ENCODE peak calls at places on chromosomes 16 and 17, in four cellular contexts. I is cardiac muscle cell, C is Panc1, U is AG04450. N is an unnamed sample.

GRCh38 chr17:42814633-42815399 is 9.3 kb downstream of the BECN1 start:
- DNase-seq in I (peak), C (no peak), U (no peak), N (no peak)

GRCh38 chr17:34370997-34371395 is 8.0 kb upstream of the CCL1 start:
- DNase-seq in I (no peak), C (no peak), U (no peak), N (no peak)

GRCh38 chr17:43877031-43877430 is 30.1 kb downstream of the CD300LG start:
- DNase-seq in I (no peak), C (no peak), U (no peak), N (no peak)

GRCh38 chr16:81567987-81568748 is 123.6 kb downstream of the CMIP start:
- DNase-seq in I (peak), C (no peak), U (no peak), N (no peak)

GRCh38 chr17:59427996-59428395 is 96.5 kb downstream of the YPEL2 start:
- DNase-seq in I (peak), C (no peak), U (no peak), N (no peak)

GRCh38 chr17:45020354-45021138 is 30.9 kb downstream of the DCAKD start:
- DNase-seq in I (peak), C (no peak), U (no peak), N (peak)

GRCh38 chr17:10875411-10875810 is 37.5 kb upstream of the PIRT start:
- DNase-seq in I (peak), C (no peak), U (no peak), N (peak)

GRCh38 chr17:49290690-49291326 is 60.2 kb upstream of the PHOSPHO1 start:
- DNase-seq in I (peak), C (peak), U (no peak), N (peak)

GRCh38 chr16:67248401-67249177 is at the start of gene SLC9A5:
- DNase-seq in I (no peak), C (no peak), U (no peak), N (no peak)

DNA sequence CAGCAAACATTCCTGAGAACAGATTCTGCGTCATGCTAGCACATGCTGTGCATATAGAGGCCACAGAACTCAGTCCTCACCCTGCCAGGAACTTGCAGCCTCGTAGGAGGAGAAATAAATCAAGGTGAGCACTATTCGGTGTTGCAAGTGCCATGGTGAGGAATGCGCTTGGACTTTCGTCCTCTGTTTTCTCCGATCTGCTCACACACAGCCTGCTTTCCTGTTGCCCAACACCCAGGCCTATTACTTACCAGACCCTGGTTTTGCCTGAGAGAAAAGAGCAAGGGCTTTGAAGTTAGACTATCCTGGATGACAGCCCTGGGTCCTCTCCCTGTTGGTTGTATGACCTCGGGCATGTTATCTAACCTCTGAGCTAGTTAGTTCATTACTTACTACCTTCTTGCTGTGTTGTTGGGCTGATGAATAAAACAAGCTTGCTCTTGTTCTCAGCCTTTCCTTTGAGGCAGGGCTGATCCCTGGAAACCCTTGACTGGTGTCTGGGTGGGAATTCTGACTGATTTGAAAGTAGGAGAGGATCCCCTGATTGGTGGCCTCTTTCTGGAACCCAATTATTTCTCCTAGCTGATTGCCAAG is 2.9 kb downstream of the ACSF2 start:
- DNase-seq in I (no peak), C (no peak), U (no peak), N (no peak)
- H3K27ac ChIP-seq in I (peak), C (no peak), U (no peak), N (no peak)

GRCh38 chr17:76270127-76270592 is 5.0 kb downstream of the UBALD2 start:
- DNase-seq in I (no peak), C (no peak), U (no peak), N (no peak)
- H3K27ac ChIP-seq in I (peak), C (no peak), U (no peak), N (no peak)

DNA sequence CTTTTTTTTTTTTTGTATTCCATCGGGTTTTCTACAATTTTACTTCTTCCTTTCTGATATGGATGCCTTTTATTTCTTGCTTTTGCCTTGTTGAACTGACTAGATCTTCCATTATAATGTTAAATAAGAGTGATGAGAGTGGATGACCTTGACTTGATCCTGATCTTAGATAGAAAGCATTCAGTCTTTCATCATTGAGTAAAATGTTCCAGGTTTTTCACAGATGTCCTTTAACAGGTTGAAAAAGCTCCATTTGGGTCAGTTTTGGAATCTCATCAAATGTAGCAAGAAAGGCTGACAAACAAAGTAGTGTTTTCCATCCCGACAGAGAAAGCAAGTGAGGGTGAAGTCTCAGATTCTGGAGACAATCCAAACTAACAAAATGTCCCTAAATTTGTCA is 27.2 kb upstream of the WIPI1 start:
- DNase-seq in I (no peak), C (no peak), U (no peak), N (no peak)
- H3K27ac ChIP-seq in I (no peak), C (no peak), U (no peak), N (peak)

DNA sequence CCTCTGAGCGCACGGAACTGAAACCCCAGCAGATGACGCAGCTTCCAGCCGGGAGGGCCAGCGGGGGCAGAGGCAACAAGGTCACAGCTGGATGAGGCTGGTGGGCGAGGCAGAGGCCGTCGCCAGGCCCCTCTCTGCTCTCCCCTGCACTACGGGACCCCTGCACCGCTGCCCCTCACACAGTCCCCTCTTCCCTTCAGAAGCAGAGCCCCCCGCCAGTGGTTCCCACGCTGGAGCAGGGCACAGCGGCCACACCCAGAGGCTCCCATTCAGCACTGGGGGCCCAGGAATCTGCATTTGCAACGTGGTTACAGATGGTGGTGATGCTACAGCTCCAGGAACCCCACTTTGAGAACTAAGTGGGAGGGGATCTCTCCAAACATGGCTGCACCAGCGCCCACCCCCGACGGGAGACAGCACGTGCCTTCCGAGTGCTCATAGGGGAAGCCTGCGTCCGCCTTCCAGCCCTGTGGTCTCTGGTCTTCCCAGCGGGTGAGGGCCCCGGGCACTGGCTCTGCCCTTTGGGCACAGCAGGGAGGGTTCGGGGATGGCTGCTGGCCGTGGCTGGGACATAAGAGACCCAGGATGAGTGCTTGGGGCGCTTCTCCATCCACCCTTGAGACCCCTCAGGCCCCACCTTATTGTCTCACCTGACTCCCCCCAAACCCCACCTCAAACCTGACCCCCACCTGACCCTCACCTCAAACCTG is 4.7 kb upstream of the RAB40B start:
- DNase-seq in I (no peak), C (no peak), U (no peak), N (no peak)
- H3K27ac ChIP-seq in I (no peak), C (no peak), U (no peak), N (no peak)

DNA sequence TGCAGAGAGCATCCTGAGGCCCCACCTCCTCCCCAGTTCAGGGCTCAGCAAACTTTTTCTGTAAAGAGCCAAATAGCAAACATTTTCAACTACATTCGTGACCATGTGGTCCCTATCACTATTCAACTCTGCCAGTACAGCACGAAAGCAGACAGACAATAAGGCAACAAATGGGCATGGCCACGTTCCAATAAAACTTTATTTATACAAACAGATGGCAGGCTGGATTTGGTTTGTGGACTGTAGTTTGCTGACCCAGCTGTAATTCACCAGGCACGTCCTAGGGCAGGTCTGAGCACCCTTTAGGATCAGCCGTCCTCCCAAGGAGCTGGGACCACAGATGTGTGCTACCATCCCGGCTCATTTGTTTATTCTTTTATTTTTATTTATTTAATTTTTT is 27.1 kb upstream of the GPRC5C start:
- DNase-seq in I (no peak), C (no peak), U (no peak), N (no peak)
- H3K27ac ChIP-seq in I (no peak), C (no peak), U (no peak), N (no peak)

GRCh38 chr16:2771496-2772402 is 5.3 kb downstream of the ELOB start:
- DNase-seq in I (no peak), C (no peak), U (no peak), N (no peak)
- H3K27ac ChIP-seq in I (peak), C (peak), U (peak), N (no peak)

DNA sequence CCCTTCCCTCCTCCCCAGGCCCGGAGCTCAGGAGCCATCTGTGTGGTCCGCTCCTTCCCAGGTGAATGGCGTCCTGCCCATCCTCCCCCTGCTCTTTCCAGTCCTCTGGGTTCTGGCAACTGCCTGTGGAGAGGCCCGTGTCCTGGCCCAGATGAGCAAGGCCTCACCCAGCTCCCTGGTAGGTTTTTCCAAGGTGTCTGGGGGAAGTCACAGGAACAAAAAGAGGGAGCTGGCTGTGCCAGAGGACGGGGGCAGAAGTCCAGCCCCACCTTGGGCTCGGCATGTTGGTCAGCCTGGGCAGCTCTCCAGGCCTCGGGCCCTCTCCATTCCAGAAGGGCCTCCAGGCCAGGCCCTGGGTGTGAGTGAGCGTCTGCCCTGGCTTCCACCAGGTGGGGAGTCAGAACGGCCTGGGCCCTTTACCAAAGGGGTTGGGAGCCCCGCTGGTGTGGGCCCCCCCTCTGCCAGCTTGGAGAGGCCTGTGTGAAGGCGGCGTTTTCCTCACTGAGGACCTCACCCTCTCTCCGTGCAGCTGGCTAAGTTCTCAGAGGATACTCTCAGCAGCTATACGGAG is 25.1 kb downstream of the CASKIN2 start:
- DNase-seq in I (no peak), C (no peak), U (no peak), N (no peak)
- H3K27ac ChIP-seq in I (no peak), C (no peak), U (no peak), N (no peak)

DNA sequence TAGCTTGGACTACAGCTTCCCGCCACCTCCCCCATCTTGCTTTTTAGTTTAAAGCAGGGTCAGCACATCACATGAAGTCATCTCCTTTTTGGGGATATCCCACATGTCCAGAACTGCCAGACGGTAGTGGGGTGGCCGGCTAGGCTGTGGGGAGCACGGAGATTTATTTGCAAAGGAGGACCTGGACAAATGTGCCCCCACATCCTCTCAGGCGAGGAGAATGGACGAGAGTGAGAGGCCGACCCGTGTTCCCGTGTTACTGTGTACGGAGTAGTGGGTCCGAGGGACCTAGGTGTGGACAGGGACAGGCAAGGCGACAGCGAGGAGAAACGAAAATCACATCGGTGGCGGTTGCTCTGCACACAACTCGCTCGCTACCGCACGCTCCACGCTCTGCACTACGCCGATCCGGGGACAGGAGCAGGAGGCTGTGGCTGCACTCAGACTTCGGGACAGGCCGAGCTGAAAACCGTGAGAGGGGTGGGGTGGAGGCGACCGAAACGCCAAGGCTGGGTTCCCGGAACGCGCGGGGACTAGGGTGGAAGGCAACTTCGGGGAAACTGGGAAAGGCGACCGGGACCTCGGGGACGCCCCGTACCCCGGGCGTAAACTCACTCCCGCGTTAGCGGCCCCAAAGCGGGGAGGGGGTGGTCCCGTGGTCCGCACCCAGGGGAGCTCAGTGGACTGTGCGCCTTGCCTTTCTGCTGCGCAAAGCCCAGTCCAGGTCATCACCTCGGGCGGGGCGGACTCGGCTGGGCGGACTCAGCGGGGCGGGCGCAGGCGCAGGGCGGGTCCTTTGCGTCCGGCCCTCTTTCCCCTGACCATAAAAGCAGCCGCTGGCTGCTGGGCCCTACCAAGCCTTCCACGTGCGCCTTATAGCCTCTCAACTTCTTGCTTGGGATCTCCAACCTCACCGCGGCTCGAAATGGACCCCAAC is at the start of gene MT1A:
- DNase-seq in I (peak), C (no peak), U (no peak), N (peak)
- H3K27ac ChIP-seq in I (no peak), C (peak), U (no peak), N (peak)

DNA sequence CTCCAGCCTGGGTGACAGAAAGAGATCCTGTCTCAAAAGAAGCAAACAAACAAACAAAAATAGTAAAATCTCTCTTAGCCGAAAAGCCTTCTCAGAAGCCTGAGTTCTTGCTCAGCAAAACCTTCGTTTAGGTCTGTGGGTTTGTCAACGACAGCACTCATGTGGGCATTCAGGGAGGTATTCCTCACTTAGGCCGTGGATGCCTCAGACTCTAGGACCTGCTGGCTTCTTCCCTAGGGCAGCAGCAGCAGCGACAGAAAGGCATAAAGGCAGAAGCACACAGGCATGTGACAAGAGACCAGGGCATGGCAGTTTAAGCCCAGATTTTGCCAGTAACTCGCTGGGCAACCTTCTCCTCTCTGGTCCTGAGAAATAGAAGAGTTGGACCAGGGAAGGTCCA is 17.1 kb upstream of the SLC39A11 start:
- DNase-seq in I (no peak), C (no peak), U (no peak), N (no peak)
- H3K27ac ChIP-seq in I (no peak), C (no peak), U (no peak), N (no peak)

GRCh38 chr16:30413116-30413806 is 5.9 kb downstream of the ZNF771 start:
- DNase-seq in I (no peak), C (no peak), U (no peak), N (no peak)
- H3K27ac ChIP-seq in I (no peak), C (no peak), U (no peak), N (peak)